ENCODE peak calls at places on chromosomes 11 and 22, in ten cellular contexts. X, T, F, K, V, Y, Q, A, N and M are unnamed samples.

GRCh38 chr22:36613958-36614357 is 85.0 kb upstream of the EIF3D start:
- DNase-seq in Y (no peak), T (no peak), A (no peak), K (no peak), N (no peak), F (no peak), Q (no peak), X (no peak), V (no peak), M (no peak)

GRCh38 chr22:32341122-32341740 is 16.4 kb upstream of the RFPL3 start:
- DNase-seq in N (no peak), V (no peak), A (no peak), X (no peak), T (no peak), F (no peak), Q (peak; percentile 13), K (no peak), Y (no peak), M (no peak)

GRCh38 chr11:100576044-100577021 is 110.8 kb upstream of the ARHGAP42 start:
- DNase-seq in K (no peak), F (no peak), N (peak; percentile 3), V (no peak), Q (no peak), A (no peak), T (peak; percentile 70), Y (no peak), X (no peak), M (peak; percentile 61)

GRCh38 chr11:16226245-16226644 is 130.1 kb downstream of the SOX6 start:
- DNase-seq in Q (no peak), V (peak; percentile 80), N (no peak), X (no peak), F (no peak), Y (no peak), T (peak; percentile 89), K (no peak), A (no peak), M (no peak)

GRCh38 chr11:33649944-33650343 is 50.7 kb downstream of the C11orf91 start:
- DNase-seq in K (no peak), F (no peak), V (no peak), A (no peak), X (no peak), Y (no peak), T (no peak), N (no peak), Q (no peak), M (no peak)

GRCh38 chr11:465896-466538 is 15.9 kb downstream of the PTDSS2 start:
- DNase-seq in Y (no peak), V (peak; percentile 25), F (no peak), T (no peak), Q (no peak), X (no peak), K (no peak), N (no peak), A (no peak), M (no peak)

GRCh38 chr22:48520207-48520606 is 1307.5 kb downstream of the BRD1 start:
- DNase-seq in N (no peak), V (no peak), Q (no peak), F (no peak), K (no peak), X (no peak), A (no peak), Y (no peak), T (no peak), M (no peak)

GRCh38 chr11:128764617-128765095 is 70.8 kb downstream of the FLI1 start:
- DNase-seq in Q (no peak), Y (no peak), F (no peak), N (no peak), K (no peak), X (no peak), V (peak; percentile 43), T (no peak), A (no peak), M (no peak)